ENCODE peak calls at places on chromosome 9, in five cellular contexts. Z, B, N, X and E are unnamed samples.

GRCh38 chr9:115671236-115671770 is 482.3 kb upstream of the PAPPA start:
- DNase-seq in Z (no peak), B (no peak), N (no peak), X (no peak), E (no peak)

GRCh38 chr9:131727795-131728545 is 11.9 kb downstream of the RAPGEF1 start:
- DNase-seq in Z (no peak), B (peak), N (no peak), X (no peak), E (no peak)

GRCh38 chr9:83199240-83199639 is 136.3 kb upstream of the RASEF start:
- DNase-seq in Z (peak), B (no peak), N (peak), X (peak), E (no peak)

GRCh38 chr9:25742241-25742640 is 64.0 kb upstream of the TUSC1 start:
- DNase-seq in Z (peak), B (no peak), N (no peak), X (no peak), E (no peak)

GRCh38 chr9:132144708-132145365 is 17.0 kb upstream of the NTNG2 start:
- DNase-seq in Z (no peak), B (no peak), N (no peak), X (no peak), E (no peak)

GRCh38 chr9:134602547-134603362 is 38.8 kb upstream of the COL5A1 start:
- DNase-seq in Z (no peak), B (peak), N (no peak), X (peak), E (no peak)

GRCh38 chr9:34203275-34204010 is 24.6 kb downstream of the UBAP1 start:
- DNase-seq in Z (no peak), B (no peak), N (no peak), X (no peak), E (no peak)

GRCh38 chr9:110555971-110556370 is 23.6 kb downstream of the SVEP1 start:
- DNase-seq in Z (no peak), B (no peak), N (no peak), X (peak), E (no peak)

GRCh38 chr9:7374966-7375650 is 424.5 kb downstream of the DMAC1 start:
- DNase-seq in Z (no peak), B (no peak), N (no peak), X (no peak), E (no peak)

GRCh38 chr9:121718063-121718462 is 66.6 kb downstream of the DAB2IP start:
- DNase-seq in Z (no peak), B (no peak), N (no peak), X (no peak), E (no peak)

GRCh38 chr9:73683862-73684591 is 532.4 kb downstream of the ANXA1 start:
- DNase-seq in Z (peak), B (no peak), N (no peak), X (peak), E (no peak)

GRCh38 chr9:81035171-81035570 is 654.2 kb downstream of the TLE1 start:
- DNase-seq in Z (no peak), B (no peak), N (no peak), X (peak), E (no peak)

GRCh38 chr9:74951725-74952151 is 974 bp downstream of the C9orf40 start:
- DNase-seq in Z (peak), B (peak), N (no peak), X (no peak), E (no peak)

GRCh38 chr9:108780949-108781734 is 74.6 kb downstream of the ACTL7B start:
- DNase-seq in Z (no peak), B (no peak), N (no peak), X (no peak), E (no peak)

GRCh38 chr9:108483676-108484075 is 372.1 kb downstream of the ACTL7B start:
- DNase-seq in Z (no peak), B (no peak), N (no peak), X (no peak), E (no peak)

GRCh38 chr9:36218011-36218410 is 27.3 kb downstream of the CLTA start:
- DNase-seq in Z (no peak), B (no peak), N (no peak), X (no peak), E (no peak)

GRCh38 chr9:120918931-120919638 is 7.5 kb downstream of the TRAF1 start:
- DNase-seq in Z (no peak), B (no peak), N (no peak), X (no peak), E (no peak)

GRCh38 chr9:97848582-97849237 is 4.3 kb upstream of the FOXE1 start:
- DNase-seq in Z (no peak), B (no peak), N (no peak), X (no peak), E (no peak)

GRCh38 chr9:88890546-88890945 is 100.7 kb upstream of the S1PR3 start:
- DNase-seq in Z (no peak), B (no peak), N (no peak), X (no peak), E (no peak)

GRCh38 chr9:133881671-133882381 is 110.3 kb downstream of the VAV2 start:
- DNase-seq in Z (no peak), B (no peak), N (peak), X (no peak), E (no peak)

GRCh38 chr9:32783168-32783891 is at the start of gene TMEM215:
- DNase-seq in Z (no peak), B (no peak), N (no peak), X (no peak), E (no peak)

GRCh38 chr9:35606138-35606504 is 1.1 kb downstream of the TESK1 start:
- DNase-seq in Z (peak), B (no peak), N (no peak), X (no peak), E (no peak)

GRCh38 chr9:70412678-70413426 is 1.6 kb downstream of the KLF9 start:
- DNase-seq in Z (peak), B (peak), N (no peak), X (no peak), E (no peak)

GRCh38 chr9:34490760-34491159 is 32.0 kb downstream of the ENHO start:
- DNase-seq in Z (no peak), B (no peak), N (no peak), X (no peak), E (no peak)

GRCh38 chr9:37301369-37302172 is 120.9 kb upstream of the GRHPR start:
- DNase-seq in Z (no peak), B (no peak), N (no peak), X (no peak), E (no peak)